ENCODE peak calls at places on chromosomes 7 and 10, in six cellular contexts. Z is activated CD4-positive, alpha-beta T cell treated with anti-CD3 and anti-CD28 coated beads for 36 hours; D is foreskin melanocyte; P is Daoy; G is GM20000; J is GM23248. A is an unnamed sample.
A peak's percentile ranks its signal among the peaks of the same experiment; 100 is the strongest.

GRCh38 chr10:49552277-49552676 is 13.4 kb upstream of the ERCC6 start:
- DNase-seq in Z (no peak), G (no peak), J (peak; percentile 96), D (peak; percentile 98), P (peak; percentile 40), A (peak; percentile 73)

GRCh38 chr7:16739863-16740622 is 13.5 kb upstream of the TSPAN13 start:
- DNase-seq in D (peak; percentile 79), G (no peak), P (peak; percentile 95), Z (no peak), J (peak; percentile 95), A (peak; percentile 62)

GRCh38 chr7:17069146-17069545 is 187.4 kb upstream of the AGR3 start:
- DNase-seq in Z (no peak), J (no peak), P (no peak), D (no peak), G (peak; percentile 18), A (no peak)

GRCh38 chr7:102933763-102934162 is 21.0 kb downstream of the LRRC17 start:
- DNase-seq in D (no peak), P (peak; percentile 87), J (peak; percentile 98), Z (no peak), G (no peak), A (no peak)

GRCh38 chr7:11427686-11428273 is 404.2 kb downstream of the THSD7A start:
- DNase-seq in J (peak; percentile 80), D (peak; percentile 56), G (peak; percentile 37), Z (no peak), P (peak; percentile 35), A (peak; percentile 80)

GRCh38 chr10:1187151-1187854 is 131.1 kb downstream of the WDR37 start:
- DNase-seq in D (no peak), G (no peak), P (no peak), J (no peak), Z (no peak), A (no peak)

GRCh38 chr7:5489991-5490536 is 66.4 kb upstream of the TNRC18 start:
- DNase-seq in G (no peak), P (no peak), Z (no peak), J (no peak), D (no peak), A (no peak)

GRCh38 chr7:40880581-40880980 is 745.8 kb downstream of the SUGCT start:
- DNase-seq in D (no peak), J (peak; percentile 35), P (no peak), Z (no peak), G (no peak), A (no peak)

GRCh38 chr10:13930123-13930522 is 343.4 kb downstream of the PRPF18 start:
- DNase-seq in J (no peak), D (no peak), G (no peak), P (peak; percentile 67), Z (peak; percentile 18), A (no peak)

GRCh38 chr7:23691320-23691719 is 11.3 kb downstream of the FAM221A start:
- DNase-seq in P (no peak), G (no peak), J (no peak), Z (no peak), D (no peak), A (no peak)

GRCh38 chr7:148299335-148299734 is 291.2 kb upstream of the C7orf33 start:
- DNase-seq in G (no peak), P (no peak), D (no peak), Z (no peak), J (no peak), A (no peak)

GRCh38 chr10:82027711-82028110 is 152.7 kb downstream of the NRG3 start:
- DNase-seq in P (no peak), Z (no peak), D (no peak), G (no peak), J (no peak), A (no peak)

GRCh38 chr10:12943425-12943824 is 58.1 kb downstream of the CCDC3 start:
- DNase-seq in J (no peak), D (no peak), G (no peak), Z (no peak), P (no peak), A (no peak)

GRCh38 chr7:112898432-112899290 is 108.5 kb upstream of the TMEM168 start:
- DNase-seq in Z (peak; percentile 56), J (peak; percentile 72), D (peak; percentile 66), G (peak; percentile 32), P (peak; percentile 72), A (peak; percentile 85)

GRCh38 chr10:118840776-118841468 is 86.2 kb upstream of the CACUL1 start:
- DNase-seq in Z (no peak), G (no peak), J (no peak), D (no peak), P (no peak), A (no peak)

GRCh38 chr7:130970696-130971095 is 236.7 kb upstream of the KLF14 start:
- DNase-seq in Z (peak; percentile 52), J (peak; percentile 51), G (no peak), P (no peak), D (no peak), A (no peak)

GRCh38 chr7:46534593-46535271 is 613.7 kb upstream of the IGFBP3 start:
- DNase-seq in G (no peak), P (peak; percentile 73), J (peak; percentile 9), Z (no peak), D (no peak), A (peak; percentile 52)

GRCh38 chr7:96833701-96834453 is 124.2 kb upstream of the SEM1 start:
- DNase-seq in Z (no peak), G (no peak), P (no peak), J (no peak), D (no peak), A (peak; percentile 46)

GRCh38 chr7:142125576-142125975 is 14.1 kb downstream of the MGAM2 start:
- DNase-seq in Z (no peak), G (no peak), P (no peak), D (no peak), J (no peak), A (no peak)

GRCh38 chr10:89470628-89471027 is 56.3 kb downstream of the IFIT5 start:
- DNase-seq in J (no peak), D (no peak), P (no peak), G (no peak), Z (no peak), A (no peak)

GRCh38 chr10:34434119-34434594 is 380.9 kb downstream of the PARD3 start:
- DNase-seq in P (no peak), D (no peak), Z (no peak), G (no peak), J (peak; percentile 79), A (no peak)

GRCh38 chr10:17764142-17764541 is 12.1 kb downstream of the TMEM236 start:
- DNase-seq in J (no peak), D (no peak), G (no peak), P (no peak), Z (no peak), A (no peak)

GRCh38 chr7:2540641-2541051 is 14.7 kb downstream of the BRAT1 start:
- DNase-seq in D (no peak), J (no peak), G (no peak), Z (peak; percentile 4), P (no peak), A (no peak)

GRCh38 chr10:62735464-62736188 is 68.9 kb upstream of the ADO start:
- DNase-seq in G (peak; percentile 32), J (peak; percentile 62), Z (peak; percentile 43), D (peak; percentile 49), P (peak; percentile 43), A (no peak)

GRCh38 chr7:41033526-41033925 is 669.4 kb downstream of the INHBA start:
- DNase-seq in Z (no peak), D (no peak), J (peak; percentile 42), G (no peak), P (peak; percentile 84), A (no peak)

GRCh38 chr7:120990468-120991118 is 2.1 kb downstream of the CPED1 start:
- DNase-seq in D (no peak), Z (no peak), P (no peak), J (peak; percentile 33), G (no peak), A (no peak)

GRCh38 chr7:37352974-37353948 is 95.4 kb downstream of the ELMO1 start:
- DNase-seq in Z (peak; percentile 83), J (no peak), P (peak; percentile 24), D (no peak), G (peak; percentile 58), A (peak; percentile 74)

GRCh38 chr7:127629268-127629854 is 11.4 kb upstream of the PAX4 start:
- DNase-seq in D (no peak), P (peak; percentile 29), G (no peak), J (no peak), Z (peak; percentile 67), A (peak; percentile 77)

GRCh38 chr7:36355490-36355889 is 34.2 kb upstream of the ANLN start:
- DNase-seq in P (no peak), G (no peak), J (no peak), D (no peak), Z (no peak), A (no peak)

GRCh38 chr10:12403119-12403518 is 53.8 kb downstream of the CAMK1D start:
- DNase-seq in G (no peak), D (no peak), Z (no peak), P (no peak), J (no peak), A (no peak)

GRCh38 chr7:65798111-65799075 is 74.5 kb upstream of the VKORC1L1 start:
- DNase-seq in G (peak; percentile 51), P (peak; percentile 79), Z (no peak), D (no peak), J (peak; percentile 82), A (no peak)

GRCh38 chr10:90968448-90969086 is 47.7 kb upstream of the ANKRD1 start:
- DNase-seq in Z (no peak), J (peak; percentile 86), D (peak; percentile 48), P (peak; percentile 68), G (no peak), A (no peak)

GRCh38 chr10:43671659-43672555 is 23.2 kb upstream of the ZNF32 start:
- DNase-seq in G (peak; percentile 87), P (peak; percentile 49), D (peak; percentile 30), Z (peak; percentile 53), J (peak; percentile 74), A (peak; percentile 62)

GRCh38 chr7:24401628-24402593 is 117.9 kb downstream of the NPY start:
- DNase-seq in Z (no peak), G (peak; percentile 36), P (peak; percentile 17), D (peak; percentile 3), J (peak; percentile 61), A (peak; percentile 63)

GRCh38 chr7:92293887-92294616 is 48.3 kb downstream of the ANKIB1 start:
- DNase-seq in G (no peak), J (no peak), D (no peak), P (no peak), Z (no peak), A (no peak)